ENCODE peak calls at places on chromosome 19, in nine cellular contexts. One of them, this sample, is unnamed.

GRCh38 chr19:52734340-52734892 is 428 bp downstream of the ZNF611 start:
- DNase-seq in epithelial cell of esophagus: peak; percentile 14
- DNase-seq in non-pigmented ciliary epithelial cell: no peak
- DNase-seq in NCI-H2081: no peak
- DNase-seq in lower leg skin: no peak
- DNase-seq in NCI-H1105: no peak
- DNase-seq in activated T-cell treated with anti-CD3 and anti-CD28 coated beads for 1 hour: no peak
- DNase-seq in A673: peak; percentile 25
- DNase-seq in posterior cingulate gyrus: peak; percentile 16
- DNase-seq in this sample: no peak

GRCh38 chr19:48967346-48968178 is 2.5 kb downstream of the FTL start:
- DNase-seq in non-pigmented ciliary epithelial cell: no peak
- DNase-seq in posterior cingulate gyrus: no peak
- DNase-seq in NCI-H1105: no peak
- DNase-seq in A673: no peak
- DNase-seq in epithelial cell of esophagus: peak; percentile 33
- DNase-seq in NCI-H2081: no peak
- DNase-seq in activated T-cell treated with anti-CD3 and anti-CD28 coated beads for 1 hour: no peak
- DNase-seq in lower leg skin: no peak
- DNase-seq in this sample: peak; percentile 55

GRCh38 chr19:55542292-55542855 is 3.0 kb downstream of the SBK3 start:
- DNase-seq in activated T-cell treated with anti-CD3 and anti-CD28 coated beads for 1 hour: no peak
- DNase-seq in lower leg skin: no peak
- DNase-seq in non-pigmented ciliary epithelial cell: no peak
- DNase-seq in A673: no peak
- DNase-seq in NCI-H1105: no peak
- DNase-seq in NCI-H2081: no peak
- DNase-seq in posterior cingulate gyrus: no peak
- DNase-seq in epithelial cell of esophagus: no peak
- DNase-seq in this sample: no peak

GRCh38 chr19:40223135-40223822 is 3.2 kb downstream of the CCNP start:
- DNase-seq in lower leg skin: no peak
- DNase-seq in posterior cingulate gyrus: no peak
- DNase-seq in A673: no peak
- DNase-seq in NCI-H1105: no peak
- DNase-seq in NCI-H2081: peak; percentile 5
- DNase-seq in activated T-cell treated with anti-CD3 and anti-CD28 coated beads for 1 hour: peak; percentile 27
- DNase-seq in epithelial cell of esophagus: peak; percentile 54
- DNase-seq in non-pigmented ciliary epithelial cell: no peak
- DNase-seq in this sample: peak; percentile 98

GRCh38 chr19:31670931-31671330 is 321.7 kb upstream of the TSHZ3 start:
- DNase-seq in posterior cingulate gyrus: no peak
- DNase-seq in activated T-cell treated with anti-CD3 and anti-CD28 coated beads for 1 hour: no peak
- DNase-seq in A673: no peak
- DNase-seq in non-pigmented ciliary epithelial cell: no peak
- DNase-seq in epithelial cell of esophagus: no peak
- DNase-seq in NCI-H1105: no peak
- DNase-seq in NCI-H2081: no peak
- DNase-seq in lower leg skin: no peak
- DNase-seq in this sample: no peak

GRCh38 chr19:44788971-44789370 is 11.3 kb downstream of the CBLC start:
- DNase-seq in A673: no peak
- DNase-seq in epithelial cell of esophagus: no peak
- DNase-seq in posterior cingulate gyrus: no peak
- DNase-seq in non-pigmented ciliary epithelial cell: no peak
- DNase-seq in NCI-H1105: no peak
- DNase-seq in NCI-H2081: no peak
- DNase-seq in lower leg skin: no peak
- DNase-seq in activated T-cell treated with anti-CD3 and anti-CD28 coated beads for 1 hour: no peak
- DNase-seq in this sample: no peak

GRCh38 chr19:48969276-48970138 is 4.4 kb downstream of the FTL start:
- DNase-seq in posterior cingulate gyrus: no peak
- DNase-seq in activated T-cell treated with anti-CD3 and anti-CD28 coated beads for 1 hour: no peak
- DNase-seq in NCI-H2081: no peak
- DNase-seq in NCI-H1105: no peak
- DNase-seq in lower leg skin: no peak
- DNase-seq in epithelial cell of esophagus: peak; percentile 34
- DNase-seq in non-pigmented ciliary epithelial cell: no peak
- DNase-seq in A673: peak; percentile 94
- DNase-seq in this sample: peak; percentile 63

GRCh38 chr19:54518844-54519243 is 16.2 kb downstream of the LAIR2 start:
- DNase-seq in epithelial cell of esophagus: peak; percentile 2
- DNase-seq in activated T-cell treated with anti-CD3 and anti-CD28 coated beads for 1 hour: no peak
- DNase-seq in NCI-H2081: no peak
- DNase-seq in A673: no peak
- DNase-seq in posterior cingulate gyrus: no peak
- DNase-seq in lower leg skin: no peak
- DNase-seq in NCI-H1105: no peak
- DNase-seq in non-pigmented ciliary epithelial cell: no peak
- DNase-seq in this sample: no peak

GRCh38 chr19:30784850-30785459 is 412.8 kb downstream of the ZNF536 start:
- DNase-seq in epithelial cell of esophagus: peak; percentile 23
- DNase-seq in NCI-H2081: no peak
- DNase-seq in A673: peak; percentile 79
- DNase-seq in NCI-H1105: peak; percentile 38
- DNase-seq in posterior cingulate gyrus: peak; percentile 57
- DNase-seq in non-pigmented ciliary epithelial cell: no peak
- DNase-seq in activated T-cell treated with anti-CD3 and anti-CD28 coated beads for 1 hour: peak; percentile 47
- DNase-seq in lower leg skin: no peak
- DNase-seq in this sample: peak; percentile 79

GRCh38 chr19:52638601-52639000 is 446 bp upstream of the ZNF83 start:
- DNase-seq in epithelial cell of esophagus: no peak
- DNase-seq in non-pigmented ciliary epithelial cell: peak; percentile 19
- DNase-seq in lower leg skin: no peak
- DNase-seq in posterior cingulate gyrus: no peak
- DNase-seq in activated T-cell treated with anti-CD3 and anti-CD28 coated beads for 1 hour: no peak
- DNase-seq in A673: no peak
- DNase-seq in NCI-H2081: no peak
- DNase-seq in NCI-H1105: no peak
- DNase-seq in this sample: no peak

GRCh38 chr19:58563034-58563573 is 4.7 kb upstream of the UBE2M start:
- DNase-seq in activated T-cell treated with anti-CD3 and anti-CD28 coated beads for 1 hour: no peak
- DNase-seq in epithelial cell of esophagus: no peak
- DNase-seq in posterior cingulate gyrus: peak; percentile 56
- DNase-seq in NCI-H1105: no peak
- DNase-seq in lower leg skin: peak; percentile 85
- DNase-seq in A673: peak; percentile 33
- DNase-seq in non-pigmented ciliary epithelial cell: no peak
- DNase-seq in NCI-H2081: no peak
- DNase-seq in this sample: peak; percentile 51

GRCh38 chr19:38384209-38385027 is 3.4 kb downstream of the GGN start:
- DNase-seq in posterior cingulate gyrus: no peak
- DNase-seq in activated T-cell treated with anti-CD3 and anti-CD28 coated beads for 1 hour: no peak
- DNase-seq in non-pigmented ciliary epithelial cell: no peak
- DNase-seq in lower leg skin: no peak
- DNase-seq in NCI-H1105: no peak
- DNase-seq in epithelial cell of esophagus: peak; percentile 38
- DNase-seq in A673: no peak
- DNase-seq in NCI-H2081: no peak
- DNase-seq in this sample: peak; percentile 78

This sample was measured in H9.